ENCODE peak calls at places on chromosomes 4 and X, in five cellular contexts. F is GM23338, S is K562, W is PC-9, P is PC-3. G is an unnamed sample.

GRCh38 chrX:70755850-70756249 is 152.7 kb downstream of the TEX11 start:
- DNase-seq in F (peak), S (no peak), W (no peak), P (no peak), G (no peak)

GRCh38 chrX:2609431-2610238 is 81.5 kb upstream of the CD99 start:
- DNase-seq in F (peak), S (no peak), W (no peak), P (peak), G (no peak)

GRCh38 chrX:10015711-10016515 is 48.8 kb downstream of the CLDN34 start:
- DNase-seq in F (peak), S (no peak), W (no peak), P (peak), G (no peak)

GRCh38 chr4:174707277-174707676 is 121.8 kb downstream of the GLRA3 start:
- DNase-seq in F (no peak), S (peak), W (no peak), P (peak), G (no peak)

GRCh38 chr4:8705161-8706145 is 112.9 kb downstream of the CPZ start:
- DNase-seq in F (no peak), S (no peak), W (no peak), P (no peak), G (no peak)

GRCh38 chr4:72567821-72568620 is 1.0 kb downstream of the ADAMTS3 start:
- DNase-seq in F (peak), S (peak), W (peak), P (peak), G (no peak)

GRCh38 chr4:73822389-73822788 is 14.1 kb upstream of the CXCL6 start:
- DNase-seq in F (no peak), S (no peak), W (no peak), P (peak), G (no peak)

GRCh38 chr4:996994-997374 is 3.8 kb upstream of the SLC26A1 start:
- DNase-seq in F (no peak), S (no peak), W (no peak), P (no peak), G (no peak)

GRCh38 chr4:185805979-185806378 is 6.0 kb downstream of the SORBS2 start:
- DNase-seq in F (no peak), S (no peak), W (no peak), P (no peak), G (no peak)

GRCh38 chr4:127936974-127937373 is 28.0 kb downstream of the MFSD8 start:
- DNase-seq in F (no peak), S (no peak), W (no peak), P (peak), G (no peak)

GRCh38 chr4:170109586-170110289 is 20.0 kb upstream of the AADAT start:
- DNase-seq in F (no peak), S (no peak), W (no peak), P (no peak), G (no peak)
- TF ChIP-seq EZH2 in F (no peak), S (no peak), W (no peak), P (no peak), G (no peak)

GRCh38 chrX:13937370-13938052 is 92.2 kb downstream of the GEMIN8 start:
- DNase-seq in F (no peak), S (no peak), W (no peak), P (no peak), G (no peak)
- TF ChIP-seq EZH2 in F (no peak), S (no peak), W (no peak), P (no peak), G (no peak)

GRCh38 chr4:41213563-41214157 is 682 bp downstream of the APBB2 start:
- DNase-seq in F (no peak), S (no peak), W (no peak), P (no peak), G (no peak)
- TF ChIP-seq EZH2 in F (no peak), S (no peak), W (no peak), P (no peak), G (no peak)

GRCh38 chr4:112284662-112285411 is 867 bp downstream of the TIFA start:
- DNase-seq in F (no peak), S (peak), W (peak), P (peak), G (no peak)
- TF ChIP-seq EZH2 in F (no peak), S (no peak), W (no peak), P (no peak), G (no peak)

DNA sequence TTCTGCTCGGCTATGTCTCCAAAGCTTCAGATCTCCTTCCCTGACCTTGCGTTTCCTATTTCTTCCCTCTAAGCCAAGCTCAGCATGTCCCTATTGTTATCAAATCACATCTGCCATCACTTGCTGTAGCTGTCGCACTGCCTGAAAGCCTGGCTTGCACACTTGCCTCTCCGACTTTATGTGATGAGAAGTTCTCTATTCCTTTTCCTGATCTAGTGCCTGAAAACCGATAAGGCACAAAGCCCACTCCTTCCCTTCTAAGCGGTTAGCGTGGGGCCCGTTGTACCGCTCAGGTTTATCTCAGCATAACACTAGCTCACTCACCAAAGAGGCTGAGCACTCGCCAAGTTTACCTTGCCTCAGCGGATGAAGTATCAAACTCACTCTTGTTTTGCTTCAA is 816 bp downstream of the NMU start:
- DNase-seq in F (peak), S (peak), W (no peak), P (peak), G (no peak)
- TF ChIP-seq EZH2 in F (no peak), S (no peak), W (no peak), P (no peak), G (no peak)

G was measured in SK-N-MC.